ENCODE peak calls at places on chromosome 16, in seven cellular contexts. K is fibroblast of mammary gland; T is myocyte; O is activated CD4-positive, alpha-beta T cell treated with anti-CD3 and anti-CD28 coated beads, Interleukin-2, amount 10 ng/mL, durations not matched to agents 7 days and 5 days; Q is NCI-H345; A is hepatocyte; F is SHP77. I is an unnamed sample.

GRCh38 chr16:10983175-10983558 is 38.8 kb downstream of the CLEC16A start:
- DNase-seq in O (peak; percentile 28), T (no peak), F (no peak), Q (no peak), A (no peak), K (no peak), I (no peak)

GRCh38 chr16:66923247-66923851 is 2.0 kb downstream of the RRAD start:
- DNase-seq in F (peak; percentile 30), T (peak; percentile 90), O (no peak), K (peak; percentile 77), A (no peak), Q (peak; percentile 58), I (no peak)

GRCh38 chr16:29975811-29976511 is 2.3 kb downstream of the TAOK2 start:
- DNase-seq in K (no peak), O (no peak), Q (no peak), A (no peak), T (no peak), F (no peak), I (no peak)

GRCh38 chr16:89120281-89120680 is 26.6 kb downstream of the ACSF3 start:
- DNase-seq in F (no peak), K (no peak), A (no peak), Q (no peak), O (no peak), T (no peak), I (no peak)

GRCh38 chr16:4372578-4373355 is 1.1 kb downstream of the VASN start:
- DNase-seq in K (peak; percentile 89), T (peak; percentile 82), O (no peak), F (peak; percentile 85), Q (peak; percentile 97), A (peak; percentile 77), I (peak; percentile 43)

GRCh38 chr16:23847938-23848337 is 12.2 kb downstream of the PRKCB start:
- DNase-seq in A (no peak), F (no peak), O (peak; percentile 49), T (no peak), K (no peak), Q (no peak), I (peak; percentile 26)

GRCh38 chr16:47037396-47037745 is 63.9 kb upstream of the DNAJA2 start:
- DNase-seq in Q (no peak), T (peak; percentile 10), F (no peak), A (peak; percentile 35), O (peak; percentile 24), K (peak; percentile 7), I (no peak)

GRCh38 chr16:4064950-4065352 is 51.3 kb downstream of the ADCY9 start:
- DNase-seq in A (no peak), F (peak; percentile 21), T (no peak), O (peak; percentile 68), Q (no peak), K (no peak), I (no peak)

GRCh38 chr16:86157616-86158247 is 258.8 kb downstream of the IRF8 start:
- DNase-seq in O (no peak), K (no peak), Q (no peak), A (peak; percentile 29), T (no peak), F (no peak), I (no peak)

GRCh38 chr16:79589495-79590134 is 10.9 kb downstream of the MAF start:
- DNase-seq in O (no peak), T (no peak), A (no peak), K (no peak), F (no peak), Q (no peak), I (no peak)

GRCh38 chr16:13568803-13569202 is 351.2 kb upstream of the ERCC4 start:
- DNase-seq in T (no peak), O (no peak), Q (no peak), F (no peak), A (no peak), K (no peak), I (no peak)

GRCh38 chr16:81625544-81626152 is 153.4 kb upstream of the PLCG2 start:
- DNase-seq in Q (no peak), O (no peak), T (peak; percentile 69), A (no peak), K (peak; percentile 29), F (no peak), I (no peak)

GRCh38 chr16:51880776-51881175 is 666.2 kb downstream of the TOX3 start:
- DNase-seq in O (no peak), Q (no peak), F (no peak), K (peak; percentile 83), A (no peak), T (peak; percentile 72), I (no peak)